ENCODE peak calls at places on chromosome 9, in eight cellular contexts. K, M, O, B, Z, L, G and P are unnamed samples. For H3K4me1, the result is how much of the 10 kb centered on the place peaks cover.

GRCh38 chr9:29730096-29730621 is 2156.9 kb upstream of the C9orf72 start:
- DNase-seq in M (no peak), G (no peak), L (no peak), O (no peak), Z (no peak), B (no peak), K (peak), P (no peak)

GRCh38 chr9:125493384-125493783 is 213.6 kb downstream of the MAPKAP1 start:
- DNase-seq in Z (no peak), L (no peak), M (no peak), K (peak), O (no peak), B (no peak), G (no peak), P (no peak)

GRCh38 chr9:2012347-2012746 is 2.8 kb upstream of the SMARCA2 start:
- DNase-seq in B (no peak), Z (no peak), L (no peak), O (no peak), M (no peak), K (no peak), G (no peak), P (no peak)

GRCh38 chr9:133347515-133347984 is 381 bp downstream of the MED22 start:
- DNase-seq in B (peak), O (peak), K (peak), G (peak), Z (peak), L (peak), M (peak), P (no peak)

GRCh38 chr9:123469231-123469630 is 113.2 kb downstream of the CRB2 start:
- DNase-seq in B (no peak), L (no peak), K (no peak), Z (no peak), O (no peak), G (no peak), M (no peak), P (no peak)

GRCh38 chr9:18485691-18486090 is 11.7 kb downstream of the ADAMTSL1 start:
- DNase-seq in Z (no peak), G (no peak), B (no peak), L (no peak), O (no peak), M (peak), K (no peak), P (no peak)

GRCh38 chr9:114061292-114061691 is 16.8 kb downstream of the AMBP start:
- DNase-seq in M (no peak), L (no peak), O (no peak), G (no peak), Z (no peak), B (no peak), K (no peak), P (no peak)

GRCh38 chr9:5773324-5773999 is 59.5 kb downstream of the ERMP1 start:
- DNase-seq in Z (no peak), O (no peak), L (peak), K (no peak), M (no peak), B (peak), G (no peak), P (no peak)

GRCh38 chr9:120625222-120625621 is 45.3 kb upstream of the CDK5RAP2 start:
- DNase-seq in L (peak), O (no peak), B (no peak), K (no peak), G (no peak), M (peak), Z (no peak), P (no peak)

GRCh38 chr9:133643978-133644760 is 8.0 kb downstream of the DBH start:
- DNase-seq in O (no peak), M (no peak), G (no peak), L (no peak), B (no peak), K (no peak), Z (no peak), P (no peak)

GRCh38 chr9:91180930-91181268 is 180.8 kb downstream of the AUH start:
- DNase-seq in B (no peak), Z (no peak), L (no peak), G (no peak), K (no peak), M (no peak), O (no peak), P (no peak)
- H3K4me1 ChIP-seq in B (under half), Z (under half), L (under half), G (under half), K (under half), M (under half), O (under half), P (under half)

DNA sequence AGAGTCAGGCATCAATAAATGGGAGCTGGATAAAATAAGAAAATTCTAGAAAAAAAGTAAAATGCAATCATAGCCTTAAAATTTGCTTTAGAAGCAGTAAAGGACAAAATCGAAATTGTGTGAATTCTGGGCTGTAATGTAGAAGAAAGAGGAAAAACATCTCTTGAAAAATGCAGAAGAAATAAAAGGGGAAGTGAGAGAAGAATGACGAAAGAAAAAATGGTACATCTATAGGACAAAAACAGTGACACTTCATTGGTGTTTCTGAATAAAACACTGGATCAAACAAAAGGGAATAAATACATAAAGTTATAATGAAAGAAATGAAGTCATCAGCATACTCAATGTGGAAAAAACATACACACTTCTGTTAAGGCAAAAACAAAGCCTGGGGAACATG is 642.3 kb downstream of the ACTL7B start:
- DNase-seq in G (no peak), Z (no peak), K (no peak), M (no peak), B (no peak), L (no peak), O (no peak), P (no peak)
- TF ChIP-seq EZH2phosphoT487 in G (no peak), Z (no peak), K (no peak), M (no peak), B (no peak), L (no peak), O (no peak), P (no peak)

GRCh38 chr9:3828495-3828894 is 302.7 kb upstream of the RFX3 start:
- DNase-seq in O (peak), M (peak), K (no peak), G (no peak), L (no peak), Z (no peak), B (no peak), P (no peak)
- H3K4me1 ChIP-seq in O (under half), M (under half), K (under half), G (under half), L (under half), Z (under half), B (under half), P (under half)

GRCh38 chr9:68785965-68786364 is 80.9 kb downstream of the PIP5K1B start:
- DNase-seq in K (no peak), G (no peak), M (no peak), L (no peak), B (no peak), O (no peak), Z (no peak), P (no peak)
- TF ChIP-seq EZH2phosphoT487 in K (no peak), G (no peak), M (no peak), L (no peak), B (no peak), O (no peak), Z (no peak), P (no peak)

DNA sequence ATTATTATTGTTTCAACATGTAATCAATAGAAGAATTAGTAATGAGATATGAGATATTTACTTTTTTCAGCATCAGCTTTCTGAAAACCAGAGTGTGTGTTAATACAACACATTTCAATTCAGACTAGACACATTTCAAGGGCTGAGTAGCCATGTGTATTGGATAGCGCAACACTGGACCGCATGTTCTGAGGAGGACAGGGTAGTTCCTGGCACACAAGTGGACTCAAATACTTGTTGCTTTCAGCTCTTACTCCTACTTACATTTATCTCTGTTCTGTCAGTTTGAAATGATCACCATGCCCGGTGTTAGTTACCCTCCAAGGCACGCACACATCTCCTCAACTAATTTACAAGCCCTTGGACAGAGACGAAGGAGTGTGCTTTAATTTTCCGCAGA is 126.6 kb downstream of the SLC24A2 start:
- DNase-seq in L (no peak), Z (no peak), O (no peak), G (no peak), K (no peak), B (no peak), M (no peak), P (no peak)
- H3K4me1 ChIP-seq in L (under half), Z (under half), O (under half), G (under half), K (under half), B (under half), M (under half), P (under half)

GRCh38 chr9:4045556-4045955 is 254.3 kb downstream of the GLIS3 start:
- DNase-seq in K (no peak), G (no peak), O (no peak), Z (no peak), B (no peak), M (no peak), L (no peak), P (no peak)

GRCh38 chr9:4042966-4043365 is 256.9 kb downstream of the GLIS3 start:
- DNase-seq in K (no peak), G (no peak), L (no peak), Z (no peak), O (no peak), B (peak), M (no peak), P (no peak)

GRCh38 chr9:4050686-4051315 is 249.1 kb downstream of the GLIS3 start:
- DNase-seq in B (peak), M (no peak), G (no peak), L (no peak), O (no peak), K (no peak), Z (no peak), P (no peak)

GRCh38 chr9:4048441-4048840 is 251.4 kb downstream of the GLIS3 start:
- DNase-seq in G (no peak), L (peak), O (peak), Z (no peak), B (peak), M (peak), K (peak), P (no peak)
- TF ChIP-seq EZH2phosphoT487 in G (no peak), L (no peak), O (no peak), Z (no peak), B (no peak), M (no peak), K (no peak), P (no peak)

GRCh38 chr9:136712690-136713554 is 550 bp downstream of the DIPK1B start:
- DNase-seq in L (no peak), Z (no peak), K (peak), O (no peak), M (no peak), B (peak), G (peak), P (no peak)
- H3K4me1 ChIP-seq in L (under half), Z (under half), K (under half), O (under half), M (under half), B (under half), G (under half), P (under half)